ENCODE peak calls at places on chromosomes 4 and X, in five cellular contexts. One of them, this sample, is unnamed.

GRCh38 chrX:37912286-37912685 is 64.9 kb upstream of the DYNLT3 start:
- DNase-seq in trophoblast cell: peak
- DNase-seq in mesenchymal stem cell: peak
- DNase-seq in neuronal stem cell: no peak
- DNase-seq in H1: no peak
- DNase-seq in this sample: no peak

GRCh38 chrX:11351375-11352295 is 58.4 kb downstream of the AMELX start:
- DNase-seq in trophoblast cell: no peak
- DNase-seq in mesenchymal stem cell: peak
- DNase-seq in neuronal stem cell: no peak
- DNase-seq in H1: no peak
- DNase-seq in this sample: no peak

GRCh38 chrX:129931411-129932136 is 25.6 kb downstream of the UTP14A start:
- DNase-seq in trophoblast cell: peak
- DNase-seq in mesenchymal stem cell: peak
- DNase-seq in neuronal stem cell: peak
- DNase-seq in H1: peak
- DNase-seq in this sample: peak

GRCh38 chr4:140426610-140427103 is 791 bp downstream of the CLGN start:
- DNase-seq in trophoblast cell: no peak
- DNase-seq in mesenchymal stem cell: no peak
- DNase-seq in neuronal stem cell: peak
- DNase-seq in H1: no peak
- DNase-seq in this sample: no peak

GRCh38 chr4:3307060-3307459 is 14.2 kb downstream of the RGS12 start:
- DNase-seq in trophoblast cell: no peak
- DNase-seq in mesenchymal stem cell: no peak
- DNase-seq in neuronal stem cell: no peak
- DNase-seq in H1: no peak
- DNase-seq in this sample: no peak

GRCh38 chr4:2256156-2256731 is 5.7 kb downstream of the MXD4 start:
- DNase-seq in trophoblast cell: no peak
- DNase-seq in mesenchymal stem cell: no peak
- DNase-seq in neuronal stem cell: no peak
- DNase-seq in H1: no peak
- DNase-seq in this sample: no peak

GRCh38 chr4:94995684-94996394 is 238.1 kb downstream of the BMPR1B start:
- DNase-seq in trophoblast cell: no peak
- DNase-seq in mesenchymal stem cell: peak
- DNase-seq in neuronal stem cell: peak
- DNase-seq in H1: peak
- DNase-seq in this sample: peak

GRCh38 chr4:92600638-92601037 is 296.9 kb downstream of the GRID2 start:
- DNase-seq in trophoblast cell: no peak
- DNase-seq in mesenchymal stem cell: no peak
- DNase-seq in neuronal stem cell: no peak
- DNase-seq in H1: no peak
- DNase-seq in this sample: peak

GRCh38 chrX:45126158-45126557 is 74.5 kb downstream of the DIPK2B start:
- DNase-seq in trophoblast cell: no peak
- DNase-seq in mesenchymal stem cell: no peak
- DNase-seq in neuronal stem cell: no peak
- DNase-seq in H1: no peak
- DNase-seq in this sample: no peak

DNA sequence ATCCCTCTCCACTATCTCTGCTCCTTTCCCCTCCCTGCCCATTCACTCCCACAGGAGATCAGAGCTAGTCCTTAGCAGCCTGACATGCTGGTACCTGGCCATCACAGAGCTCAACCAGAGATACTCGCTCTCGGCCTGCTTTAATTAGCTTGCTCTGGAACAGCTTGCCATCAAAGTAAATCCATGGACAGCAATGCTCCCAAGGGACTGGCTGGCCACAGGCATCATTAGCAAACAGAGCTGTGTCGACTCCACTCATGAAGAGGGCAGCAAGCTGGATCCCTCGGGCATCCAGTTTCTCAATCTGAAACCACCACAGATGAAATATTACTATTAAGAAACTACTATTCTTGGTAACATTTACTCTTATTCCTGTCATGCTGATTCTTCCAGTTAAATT is 43.4 kb upstream of the PHF8 start:
- DNase-seq in trophoblast cell: no peak
- DNase-seq in mesenchymal stem cell: no peak
- DNase-seq in neuronal stem cell: no peak
- DNase-seq in H1: no peak
- DNase-seq in this sample: no peak
- H2AK5ac ChIP-seq in trophoblast cell: no peak
- H2AK5ac ChIP-seq in mesenchymal stem cell: no peak
- H2AK5ac ChIP-seq in neuronal stem cell: no peak
- H2AK5ac ChIP-seq in H1: no peak
- H2AK5ac ChIP-seq in this sample: no peak

DNA sequence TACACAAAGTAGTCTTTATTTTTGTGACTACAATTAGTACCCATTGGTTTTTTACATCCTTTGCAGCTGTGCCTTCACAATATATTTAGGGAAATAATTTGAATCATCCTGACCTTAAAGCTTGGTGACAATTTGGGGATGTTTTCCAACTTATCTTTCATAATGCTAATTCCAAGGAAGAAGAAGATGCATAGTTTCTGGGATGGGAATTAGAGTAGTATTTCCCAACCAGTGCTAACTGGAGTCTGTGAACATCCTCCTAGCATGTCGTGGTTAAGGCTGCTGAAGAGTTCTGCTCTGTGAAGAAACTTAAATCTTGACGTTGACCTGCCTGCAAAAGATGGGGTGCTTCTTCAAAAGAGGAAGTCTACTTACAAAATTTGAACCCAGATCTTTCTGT is 173.5 kb downstream of the ANK2 start:
- DNase-seq in trophoblast cell: no peak
- DNase-seq in mesenchymal stem cell: peak
- DNase-seq in neuronal stem cell: no peak
- DNase-seq in H1: no peak
- DNase-seq in this sample: no peak
- H2BK5ac ChIP-seq in trophoblast cell: no peak
- H2BK5ac ChIP-seq in mesenchymal stem cell: no peak
- H2BK5ac ChIP-seq in neuronal stem cell: no peak
- H2BK5ac ChIP-seq in H1: no peak
- H2BK5ac ChIP-seq in this sample: no peak

GRCh38 chr4:8212606-8213005 is 13.5 kb downstream of the SH3TC1 start:
- DNase-seq in trophoblast cell: no peak
- DNase-seq in mesenchymal stem cell: no peak
- DNase-seq in neuronal stem cell: no peak
- DNase-seq in H1: no peak
- DNase-seq in this sample: no peak

GRCh38 chr4:8215001-8215427 is 15.9 kb downstream of the SH3TC1 start:
- DNase-seq in trophoblast cell: peak
- DNase-seq in mesenchymal stem cell: peak
- DNase-seq in neuronal stem cell: no peak
- DNase-seq in H1: no peak
- DNase-seq in this sample: no peak

GRCh38 chr4:8215641-8216442 is 16.8 kb downstream of the SH3TC1 start:
- DNase-seq in trophoblast cell: no peak
- DNase-seq in mesenchymal stem cell: no peak
- DNase-seq in neuronal stem cell: no peak
- DNase-seq in H1: no peak
- DNase-seq in this sample: no peak

GRCh38 chr4:8213121-8213520 is 14.0 kb downstream of the SH3TC1 start:
- DNase-seq in trophoblast cell: no peak
- DNase-seq in mesenchymal stem cell: no peak
- DNase-seq in neuronal stem cell: no peak
- DNase-seq in H1: no peak
- DNase-seq in this sample: no peak

DNA sequence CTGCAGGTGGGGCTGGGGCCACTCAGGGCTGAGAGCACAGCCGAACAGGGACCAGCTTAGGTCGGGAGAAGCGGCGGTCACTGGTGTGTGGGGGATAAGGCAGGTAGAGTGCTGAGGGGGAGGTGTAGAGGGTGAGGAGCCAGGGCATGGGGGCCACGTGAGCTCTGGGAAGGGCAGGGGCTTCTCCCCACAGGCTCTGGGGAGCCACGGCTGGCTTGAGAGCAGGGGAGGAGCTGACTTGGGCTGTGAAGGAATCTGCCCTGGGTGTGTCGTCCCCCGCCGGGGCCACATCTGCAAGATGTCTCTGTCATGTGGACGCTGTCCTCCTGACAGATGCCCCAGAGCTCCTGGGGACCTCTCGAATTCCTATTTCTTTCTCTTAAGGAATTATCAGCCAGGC is 15.0 kb downstream of the SH3TC1 start:
- DNase-seq in trophoblast cell: no peak
- DNase-seq in mesenchymal stem cell: no peak
- DNase-seq in neuronal stem cell: no peak
- DNase-seq in H1: no peak
- DNase-seq in this sample: no peak
- H2AK5ac ChIP-seq in trophoblast cell: no peak
- H2AK5ac ChIP-seq in mesenchymal stem cell: no peak
- H2AK5ac ChIP-seq in neuronal stem cell: peak
- H2AK5ac ChIP-seq in H1: no peak
- H2AK5ac ChIP-seq in this sample: no peak

GRCh38 chr4:128347175-128347868 is 59.7 kb upstream of the PGRMC2 start:
- DNase-seq in trophoblast cell: no peak
- DNase-seq in mesenchymal stem cell: peak
- DNase-seq in neuronal stem cell: no peak
- DNase-seq in H1: no peak
- DNase-seq in this sample: no peak

GRCh38 chr4:128347930-128348660 is 60.5 kb upstream of the PGRMC2 start:
- DNase-seq in trophoblast cell: no peak
- DNase-seq in mesenchymal stem cell: peak
- DNase-seq in neuronal stem cell: no peak
- DNase-seq in H1: no peak
- DNase-seq in this sample: no peak

GRCh38 chr4:128346054-128346716 is 58.6 kb upstream of the PGRMC2 start:
- DNase-seq in trophoblast cell: no peak
- DNase-seq in mesenchymal stem cell: no peak
- DNase-seq in neuronal stem cell: no peak
- DNase-seq in H1: no peak
- DNase-seq in this sample: no peak

GRCh38 chr4:128342762-128343161 is 55.1 kb upstream of the PGRMC2 start:
- DNase-seq in trophoblast cell: no peak
- DNase-seq in mesenchymal stem cell: peak
- DNase-seq in neuronal stem cell: no peak
- DNase-seq in H1: no peak
- DNase-seq in this sample: no peak

GRCh38 chr4:128345650-128346049 is 58.0 kb upstream of the PGRMC2 start:
- DNase-seq in trophoblast cell: no peak
- DNase-seq in mesenchymal stem cell: no peak
- DNase-seq in neuronal stem cell: no peak
- DNase-seq in H1: no peak
- DNase-seq in this sample: no peak
- H2BK5ac ChIP-seq in trophoblast cell: no peak
- H2BK5ac ChIP-seq in mesenchymal stem cell: no peak
- H2BK5ac ChIP-seq in neuronal stem cell: no peak
- H2BK5ac ChIP-seq in H1: no peak
- H2BK5ac ChIP-seq in this sample: no peak

GRCh38 chr4:88276952-88277710 is 7.2 kb downstream of the PPM1K start:
- DNase-seq in trophoblast cell: no peak
- DNase-seq in mesenchymal stem cell: no peak
- DNase-seq in neuronal stem cell: no peak
- DNase-seq in H1: no peak
- DNase-seq in this sample: no peak

GRCh38 chr4:88277711-88278025 is 6.7 kb downstream of the PPM1K start:
- DNase-seq in trophoblast cell: no peak
- DNase-seq in mesenchymal stem cell: no peak
- DNase-seq in neuronal stem cell: no peak
- DNase-seq in H1: no peak
- DNase-seq in this sample: no peak

GRCh38 chr4:88280228-88280795 is 4.0 kb downstream of the PPM1K start:
- DNase-seq in trophoblast cell: no peak
- DNase-seq in mesenchymal stem cell: no peak
- DNase-seq in neuronal stem cell: no peak
- DNase-seq in H1: no peak
- DNase-seq in this sample: no peak

GRCh38 chr4:88275949-88276515 is 8.3 kb downstream of the PPM1K start:
- DNase-seq in trophoblast cell: no peak
- DNase-seq in mesenchymal stem cell: no peak
- DNase-seq in neuronal stem cell: no peak
- DNase-seq in H1: no peak
- DNase-seq in this sample: no peak

DNA sequence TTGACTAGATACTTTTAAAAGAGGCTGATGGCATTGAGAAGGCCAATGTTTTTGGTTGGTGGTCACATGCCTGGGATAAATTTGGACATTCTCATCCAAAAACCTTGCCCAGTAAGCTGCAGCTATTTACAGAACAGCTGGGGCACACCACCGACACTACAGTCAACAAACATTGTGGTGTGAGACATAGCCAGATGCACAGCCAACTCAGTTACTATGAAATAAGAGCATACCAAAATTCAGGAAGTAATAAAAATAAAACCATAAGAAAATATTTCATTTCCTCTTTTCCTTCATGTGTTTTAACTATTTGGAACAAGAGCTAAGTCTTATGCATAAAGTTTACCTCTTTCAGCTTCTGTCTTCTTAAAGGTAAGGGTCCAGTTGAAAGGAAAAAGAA is 8.8 kb downstream of the PPM1K start:
- DNase-seq in trophoblast cell: no peak
- DNase-seq in mesenchymal stem cell: no peak
- DNase-seq in neuronal stem cell: no peak
- DNase-seq in H1: no peak
- DNase-seq in this sample: no peak
- H2AK5ac ChIP-seq in trophoblast cell: no peak
- H2AK5ac ChIP-seq in mesenchymal stem cell: no peak
- H2AK5ac ChIP-seq in neuronal stem cell: no peak
- H2AK5ac ChIP-seq in H1: no peak
- H2AK5ac ChIP-seq in this sample: no peak

GRCh38 chr4:17238633-17239032 is 273.3 kb downstream of the QDPR start:
- DNase-seq in trophoblast cell: no peak
- DNase-seq in mesenchymal stem cell: no peak
- DNase-seq in neuronal stem cell: no peak
- DNase-seq in H1: no peak
- DNase-seq in this sample: no peak

GRCh38 chr4:17234678-17235077 is 277.2 kb downstream of the QDPR start:
- DNase-seq in trophoblast cell: no peak
- DNase-seq in mesenchymal stem cell: no peak
- DNase-seq in neuronal stem cell: no peak
- DNase-seq in H1: no peak
- DNase-seq in this sample: no peak

GRCh38 chr4:17232575-17233253 is 279.2 kb downstream of the QDPR start:
- DNase-seq in trophoblast cell: no peak
- DNase-seq in mesenchymal stem cell: peak
- DNase-seq in neuronal stem cell: no peak
- DNase-seq in H1: no peak
- DNase-seq in this sample: no peak

GRCh38 chr4:17241835-17242234 is 270.1 kb downstream of the QDPR start:
- DNase-seq in trophoblast cell: no peak
- DNase-seq in mesenchymal stem cell: no peak
- DNase-seq in neuronal stem cell: no peak
- DNase-seq in H1: no peak
- DNase-seq in this sample: no peak

DNA sequence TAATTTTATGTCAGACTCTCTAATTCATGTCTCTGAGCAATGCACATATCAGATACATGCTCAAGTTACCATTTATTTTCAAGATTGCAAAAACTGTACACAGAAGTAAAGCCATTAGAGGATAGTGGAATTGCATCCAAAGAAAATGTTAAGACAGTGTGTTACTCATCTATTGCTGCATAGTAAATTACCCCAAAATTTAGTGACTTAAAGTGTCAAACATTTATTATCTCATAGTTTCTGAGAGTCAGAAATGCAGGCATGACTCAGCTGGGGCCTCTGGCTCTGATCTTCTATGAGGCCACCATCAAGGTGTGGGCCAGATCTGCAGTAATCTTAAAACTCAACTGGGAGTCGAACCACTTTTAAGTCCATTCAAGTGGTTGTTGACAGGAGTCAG is 275.2 kb downstream of the QDPR start:
- DNase-seq in trophoblast cell: peak
- DNase-seq in mesenchymal stem cell: peak
- DNase-seq in neuronal stem cell: no peak
- DNase-seq in H1: no peak
- DNase-seq in this sample: no peak
- H2BK5ac ChIP-seq in trophoblast cell: no peak
- H2BK5ac ChIP-seq in mesenchymal stem cell: no peak
- H2BK5ac ChIP-seq in neuronal stem cell: no peak
- H2BK5ac ChIP-seq in H1: no peak
- H2BK5ac ChIP-seq in this sample: no peak